ENCODE peak calls at places on chromosomes 7 and 10, in four cellular contexts. One of them, this sample, is unnamed.

GRCh38 chr7:95688931-95689453 is 83.4 kb upstream of the DYNC1I1 start:
- DNase-seq in activated CD8-positive, alpha-beta memory T cell treated with anti-CD3 and anti-CD28 coated beads for 24 hours: no peak
- DNase-seq in cardiac muscle cell: no peak
- DNase-seq in upper lobe of right lung: no peak
- DNase-seq in this sample: no peak

GRCh38 chr10:4519691-4520402 is 306.2 kb upstream of the AKR1E2 start:
- DNase-seq in activated CD8-positive, alpha-beta memory T cell treated with anti-CD3 and anti-CD28 coated beads for 24 hours: no peak
- DNase-seq in cardiac muscle cell: peak; percentile 95
- DNase-seq in upper lobe of right lung: no peak
- DNase-seq in this sample: no peak

GRCh38 chr7:76060842-76061241 is 12.9 kb downstream of the MDH2 start:
- DNase-seq in cardiac muscle cell: no peak
- DNase-seq in activated CD8-positive, alpha-beta memory T cell treated with anti-CD3 and anti-CD28 coated beads for 24 hours: no peak
- DNase-seq in upper lobe of right lung: no peak
- DNase-seq in this sample: no peak

GRCh38 chr10:22436526-22436892 is 91.2 kb downstream of the SPAG6 start:
- DNase-seq in activated CD8-positive, alpha-beta memory T cell treated with anti-CD3 and anti-CD28 coated beads for 24 hours: no peak
- DNase-seq in cardiac muscle cell: no peak
- DNase-seq in upper lobe of right lung: no peak
- DNase-seq in this sample: no peak

GRCh38 chr10:122221958-122222357 is 49.1 kb upstream of the BTBD16 start:
- DNase-seq in cardiac muscle cell: no peak
- DNase-seq in upper lobe of right lung: no peak
- DNase-seq in activated CD8-positive, alpha-beta memory T cell treated with anti-CD3 and anti-CD28 coated beads for 24 hours: no peak
- DNase-seq in this sample: no peak

GRCh38 chr7:151801291-151801690 is 75.6 kb downstream of the PRKAG2 start:
- DNase-seq in cardiac muscle cell: no peak
- DNase-seq in upper lobe of right lung: peak; percentile 57
- DNase-seq in activated CD8-positive, alpha-beta memory T cell treated with anti-CD3 and anti-CD28 coated beads for 24 hours: no peak
- DNase-seq in this sample: no peak

GRCh38 chr10:61643316-61643751 is 19.4 kb upstream of the CABCOCO1 start:
- DNase-seq in upper lobe of right lung: no peak
- DNase-seq in cardiac muscle cell: peak; percentile 70
- DNase-seq in activated CD8-positive, alpha-beta memory T cell treated with anti-CD3 and anti-CD28 coated beads for 24 hours: no peak
- DNase-seq in this sample: no peak

GRCh38 chr7:45924283-45924682 is 3.2 kb upstream of the IGFBP3 start:
- DNase-seq in activated CD8-positive, alpha-beta memory T cell treated with anti-CD3 and anti-CD28 coated beads for 24 hours: no peak
- DNase-seq in upper lobe of right lung: no peak
- DNase-seq in cardiac muscle cell: peak; percentile 70
- DNase-seq in this sample: no peak